ENCODE peak calls at places on chromosomes 1 and 21, in six cellular contexts. One of them, this sample, is unnamed.
A peak's percentile ranks its signal among the peaks of the same experiment; 100 is the strongest.

GRCh38 chr1:24927886-24928630 is 2.0 kb downstream of the RUNX3 start:
- DNase-seq in activated naive CD8-positive, alpha-beta T cell treated with anti-CD3 and anti-CD28 coated beads for 36 hours: no peak
- DNase-seq in substantia nigra: no peak
- DNase-seq in astrocyte of the cerebellum: no peak
- DNase-seq in activated CD4-positive, alpha-beta memory T cell treated with anti-CD3 and anti-CD28 coated beads, Interleukin-2, amount 10 ng/mL, durations not matched to agents 7 days and 5 days: no peak
- DNase-seq in EH: no peak
- DNase-seq in this sample: no peak

GRCh38 chr1:247409869-247410544 is 6.0 kb upstream of the NLRP3 start:
- DNase-seq in activated naive CD8-positive, alpha-beta T cell treated with anti-CD3 and anti-CD28 coated beads for 36 hours: peak; percentile 70
- DNase-seq in substantia nigra: no peak
- DNase-seq in astrocyte of the cerebellum: no peak
- DNase-seq in activated CD4-positive, alpha-beta memory T cell treated with anti-CD3 and anti-CD28 coated beads, Interleukin-2, amount 10 ng/mL, durations not matched to agents 7 days and 5 days: no peak
- DNase-seq in EH: no peak
- DNase-seq in this sample: no peak

GRCh38 chr1:31221072-31221471 is 18.6 kb downstream of the NKAIN1 start:
- DNase-seq in activated naive CD8-positive, alpha-beta T cell treated with anti-CD3 and anti-CD28 coated beads for 36 hours: no peak
- DNase-seq in substantia nigra: no peak
- DNase-seq in astrocyte of the cerebellum: no peak
- DNase-seq in activated CD4-positive, alpha-beta memory T cell treated with anti-CD3 and anti-CD28 coated beads, Interleukin-2, amount 10 ng/mL, durations not matched to agents 7 days and 5 days: no peak
- DNase-seq in EH: no peak
- DNase-seq in this sample: no peak

GRCh38 chr1:230781596-230781995 is 34.4 kb downstream of the CAPN9 start:
- DNase-seq in activated naive CD8-positive, alpha-beta T cell treated with anti-CD3 and anti-CD28 coated beads for 36 hours: no peak
- DNase-seq in substantia nigra: no peak
- DNase-seq in astrocyte of the cerebellum: no peak
- DNase-seq in activated CD4-positive, alpha-beta memory T cell treated with anti-CD3 and anti-CD28 coated beads, Interleukin-2, amount 10 ng/mL, durations not matched to agents 7 days and 5 days: no peak
- DNase-seq in EH: peak; percentile 12
- DNase-seq in this sample: no peak

GRCh38 chr21:44427241-44428120 is 27.8 kb upstream of the LRRC3 start:
- DNase-seq in activated naive CD8-positive, alpha-beta T cell treated with anti-CD3 and anti-CD28 coated beads for 36 hours: no peak
- DNase-seq in substantia nigra: no peak
- DNase-seq in astrocyte of the cerebellum: no peak
- DNase-seq in activated CD4-positive, alpha-beta memory T cell treated with anti-CD3 and anti-CD28 coated beads, Interleukin-2, amount 10 ng/mL, durations not matched to agents 7 days and 5 days: no peak
- DNase-seq in EH: no peak
- DNase-seq in this sample: no peak

GRCh38 chr1:41643422-41643821 is 158.9 kb upstream of the EDN2 start:
- DNase-seq in activated naive CD8-positive, alpha-beta T cell treated with anti-CD3 and anti-CD28 coated beads for 36 hours: no peak
- DNase-seq in substantia nigra: no peak
- DNase-seq in astrocyte of the cerebellum: no peak
- DNase-seq in activated CD4-positive, alpha-beta memory T cell treated with anti-CD3 and anti-CD28 coated beads, Interleukin-2, amount 10 ng/mL, durations not matched to agents 7 days and 5 days: no peak
- DNase-seq in EH: no peak
- DNase-seq in this sample: no peak

GRCh38 chr21:43207043-43207315 is 38.2 kb downstream of the CRYAA start:
- DNase-seq in activated naive CD8-positive, alpha-beta T cell treated with anti-CD3 and anti-CD28 coated beads for 36 hours: no peak
- DNase-seq in substantia nigra: no peak
- DNase-seq in astrocyte of the cerebellum: no peak
- DNase-seq in activated CD4-positive, alpha-beta memory T cell treated with anti-CD3 and anti-CD28 coated beads, Interleukin-2, amount 10 ng/mL, durations not matched to agents 7 days and 5 days: no peak
- DNase-seq in EH: no peak
- DNase-seq in this sample: no peak

GRCh38 chr1:197902131-197902453 is 338 bp upstream of the C1orf53 start:
- DNase-seq in activated naive CD8-positive, alpha-beta T cell treated with anti-CD3 and anti-CD28 coated beads for 36 hours: no peak
- DNase-seq in substantia nigra: no peak
- DNase-seq in astrocyte of the cerebellum: no peak
- DNase-seq in activated CD4-positive, alpha-beta memory T cell treated with anti-CD3 and anti-CD28 coated beads, Interleukin-2, amount 10 ng/mL, durations not matched to agents 7 days and 5 days: no peak
- DNase-seq in EH: no peak
- DNase-seq in this sample: no peak

GRCh38 chr21:44304846-44305245 is 5.0 kb downstream of the PFKL start:
- DNase-seq in activated naive CD8-positive, alpha-beta T cell treated with anti-CD3 and anti-CD28 coated beads for 36 hours: peak; percentile 38
- DNase-seq in substantia nigra: peak; percentile 70
- DNase-seq in astrocyte of the cerebellum: peak; percentile 9
- DNase-seq in activated CD4-positive, alpha-beta memory T cell treated with anti-CD3 and anti-CD28 coated beads, Interleukin-2, amount 10 ng/mL, durations not matched to agents 7 days and 5 days: peak; percentile 52
- DNase-seq in EH: peak; percentile 54
- DNase-seq in this sample: peak; percentile 63

GRCh38 chr1:47752048-47752451 is 245.1 kb downstream of the TRABD2B start:
- DNase-seq in activated naive CD8-positive, alpha-beta T cell treated with anti-CD3 and anti-CD28 coated beads for 36 hours: no peak
- DNase-seq in substantia nigra: no peak
- DNase-seq in astrocyte of the cerebellum: no peak
- DNase-seq in activated CD4-positive, alpha-beta memory T cell treated with anti-CD3 and anti-CD28 coated beads, Interleukin-2, amount 10 ng/mL, durations not matched to agents 7 days and 5 days: no peak
- DNase-seq in EH: peak; percentile 32
- DNase-seq in this sample: no peak

GRCh38 chr1:188224263-188224662 is 1395.5 kb downstream of the PLA2G4A start:
- DNase-seq in activated naive CD8-positive, alpha-beta T cell treated with anti-CD3 and anti-CD28 coated beads for 36 hours: no peak
- DNase-seq in substantia nigra: no peak
- DNase-seq in astrocyte of the cerebellum: no peak
- DNase-seq in activated CD4-positive, alpha-beta memory T cell treated with anti-CD3 and anti-CD28 coated beads, Interleukin-2, amount 10 ng/mL, durations not matched to agents 7 days and 5 days: no peak
- DNase-seq in EH: no peak
- DNase-seq in this sample: no peak

GRCh38 chr1:92118826-92119225 is 38.7 kb downstream of the BTBD8 start:
- DNase-seq in activated naive CD8-positive, alpha-beta T cell treated with anti-CD3 and anti-CD28 coated beads for 36 hours: no peak
- DNase-seq in substantia nigra: no peak
- DNase-seq in astrocyte of the cerebellum: no peak
- DNase-seq in activated CD4-positive, alpha-beta memory T cell treated with anti-CD3 and anti-CD28 coated beads, Interleukin-2, amount 10 ng/mL, durations not matched to agents 7 days and 5 days: no peak
- DNase-seq in EH: no peak
- DNase-seq in this sample: no peak

GRCh38 chr1:22447581-22448215 is 4.0 kb upstream of the ZBTB40 start:
- DNase-seq in activated naive CD8-positive, alpha-beta T cell treated with anti-CD3 and anti-CD28 coated beads for 36 hours: no peak
- DNase-seq in substantia nigra: no peak
- DNase-seq in astrocyte of the cerebellum: no peak
- DNase-seq in activated CD4-positive, alpha-beta memory T cell treated with anti-CD3 and anti-CD28 coated beads, Interleukin-2, amount 10 ng/mL, durations not matched to agents 7 days and 5 days: no peak
- DNase-seq in EH: peak; percentile 92
- DNase-seq in this sample: no peak

GRCh38 chr1:21586926-21587601 is 77.8 kb downstream of the ALPL start:
- DNase-seq in activated naive CD8-positive, alpha-beta T cell treated with anti-CD3 and anti-CD28 coated beads for 36 hours: no peak
- DNase-seq in substantia nigra: no peak
- DNase-seq in astrocyte of the cerebellum: no peak
- DNase-seq in activated CD4-positive, alpha-beta memory T cell treated with anti-CD3 and anti-CD28 coated beads, Interleukin-2, amount 10 ng/mL, durations not matched to agents 7 days and 5 days: no peak
- DNase-seq in EH: peak; percentile 94
- DNase-seq in this sample: no peak

GRCh38 chr1:7261490-7261889 is 476.2 kb downstream of the CAMTA1 start:
- DNase-seq in activated naive CD8-positive, alpha-beta T cell treated with anti-CD3 and anti-CD28 coated beads for 36 hours: no peak
- DNase-seq in substantia nigra: no peak
- DNase-seq in astrocyte of the cerebellum: no peak
- DNase-seq in activated CD4-positive, alpha-beta memory T cell treated with anti-CD3 and anti-CD28 coated beads, Interleukin-2, amount 10 ng/mL, durations not matched to agents 7 days and 5 days: no peak
- DNase-seq in EH: no peak
- DNase-seq in this sample: no peak

GRCh38 chr1:169348356-169349036 is 19.1 kb downstream of the NME7 start:
- DNase-seq in activated naive CD8-positive, alpha-beta T cell treated with anti-CD3 and anti-CD28 coated beads for 36 hours: no peak
- DNase-seq in substantia nigra: no peak
- DNase-seq in astrocyte of the cerebellum: peak; percentile 52
- DNase-seq in activated CD4-positive, alpha-beta memory T cell treated with anti-CD3 and anti-CD28 coated beads, Interleukin-2, amount 10 ng/mL, durations not matched to agents 7 days and 5 days: no peak
- DNase-seq in EH: peak; percentile 54
- DNase-seq in this sample: no peak

GRCh38 chr1:220925707-220926106 is 46.5 kb downstream of the HLX start:
- DNase-seq in activated naive CD8-positive, alpha-beta T cell treated with anti-CD3 and anti-CD28 coated beads for 36 hours: no peak
- DNase-seq in substantia nigra: no peak
- DNase-seq in astrocyte of the cerebellum: no peak
- DNase-seq in activated CD4-positive, alpha-beta memory T cell treated with anti-CD3 and anti-CD28 coated beads, Interleukin-2, amount 10 ng/mL, durations not matched to agents 7 days and 5 days: no peak
- DNase-seq in EH: no peak
- DNase-seq in this sample: no peak

GRCh38 chr1:51988254-51988653 is 2.2 kb downstream of the RAB3B start:
- DNase-seq in activated naive CD8-positive, alpha-beta T cell treated with anti-CD3 and anti-CD28 coated beads for 36 hours: no peak
- DNase-seq in substantia nigra: no peak
- DNase-seq in astrocyte of the cerebellum: no peak
- DNase-seq in activated CD4-positive, alpha-beta memory T cell treated with anti-CD3 and anti-CD28 coated beads, Interleukin-2, amount 10 ng/mL, durations not matched to agents 7 days and 5 days: no peak
- DNase-seq in EH: no peak
- DNase-seq in this sample: no peak

GRCh38 chr1:221961532-221962292 is 219.8 kb upstream of the DUSP10 start:
- DNase-seq in activated naive CD8-positive, alpha-beta T cell treated with anti-CD3 and anti-CD28 coated beads for 36 hours: peak; percentile 58
- DNase-seq in substantia nigra: no peak
- DNase-seq in astrocyte of the cerebellum: peak; percentile 46
- DNase-seq in activated CD4-positive, alpha-beta memory T cell treated with anti-CD3 and anti-CD28 coated beads, Interleukin-2, amount 10 ng/mL, durations not matched to agents 7 days and 5 days: peak; percentile 68
- DNase-seq in EH: peak; percentile 73
- DNase-seq in this sample: no peak

GRCh38 chr1:6445062-6445763 is 20.6 kb downstream of the ESPN start:
- DNase-seq in activated naive CD8-positive, alpha-beta T cell treated with anti-CD3 and anti-CD28 coated beads for 36 hours: no peak
- DNase-seq in substantia nigra: no peak
- DNase-seq in astrocyte of the cerebellum: no peak
- DNase-seq in activated CD4-positive, alpha-beta memory T cell treated with anti-CD3 and anti-CD28 coated beads, Interleukin-2, amount 10 ng/mL, durations not matched to agents 7 days and 5 days: peak; percentile 60
- DNase-seq in EH: no peak
- DNase-seq in this sample: no peak

GRCh38 chr1:228887101-228887500 is 151.8 kb downstream of the RHOU start:
- DNase-seq in activated naive CD8-positive, alpha-beta T cell treated with anti-CD3 and anti-CD28 coated beads for 36 hours: no peak
- DNase-seq in substantia nigra: no peak
- DNase-seq in astrocyte of the cerebellum: no peak
- DNase-seq in activated CD4-positive, alpha-beta memory T cell treated with anti-CD3 and anti-CD28 coated beads, Interleukin-2, amount 10 ng/mL, durations not matched to agents 7 days and 5 days: no peak
- DNase-seq in EH: no peak
- DNase-seq in this sample: no peak

This sample was measured in nucleus accumbens.